ENCODE peak calls at places on chromosomes 4 and X, in five cellular contexts. N is H9, Q is neuronal stem cell, V is trophoblast cell, C is H1. U is an unnamed sample.

GRCh38 chr4:7128651-7129050 is 60.8 kb upstream of the GRPEL1 start:
- DNase-seq in V (no peak), C (no peak), N (no peak), Q (no peak), U (no peak)

GRCh38 chr4:67558493-67558892 is at the start of gene STAP1:
- DNase-seq in N (no peak), C (no peak), V (no peak), Q (no peak), U (no peak)

GRCh38 chr4:879730-880079 is 52.4 kb downstream of the GAK start:
- DNase-seq in Q (no peak), V (no peak), C (no peak), N (no peak), U (no peak)

GRCh38 chr4:3432381-3432790 is 9.4 kb upstream of the HGFAC start:
- DNase-seq in C (no peak), Q (no peak), N (no peak), V (no peak), U (no peak)

GRCh38 chrX:107465932-107466620 is 16.6 kb downstream of the FRMPD3 start:
- DNase-seq in C (no peak), V (no peak), N (no peak), Q (no peak), U (no peak)

GRCh38 chrX:133698298-133698697 is 283.0 kb upstream of the GPC4 start:
- DNase-seq in C (no peak), N (no peak), Q (no peak), V (no peak), U (peak; percentile 14)

GRCh38 chrX:32644476-32644875 is 566.9 kb downstream of the DMD start:
- DNase-seq in N (no peak), C (peak; percentile 9), V (no peak), Q (no peak), U (no peak)

GRCh38 chr4:56480691-56481090 is 13.3 kb downstream of the SRP72 start:
- DNase-seq in V (no peak), C (no peak), N (no peak), Q (no peak), U (no peak)

GRCh38 chrX:148874621-148875020 is 374.2 kb downstream of the AFF2 start:
- DNase-seq in V (no peak), Q (no peak), N (no peak), C (no peak), U (peak; percentile 64)

GRCh38 chr4:65482410-65482809 is 187.9 kb downstream of the EPHA5 start:
- DNase-seq in C (no peak), N (no peak), Q (no peak), V (no peak), U (peak; percentile 55)

DNA sequence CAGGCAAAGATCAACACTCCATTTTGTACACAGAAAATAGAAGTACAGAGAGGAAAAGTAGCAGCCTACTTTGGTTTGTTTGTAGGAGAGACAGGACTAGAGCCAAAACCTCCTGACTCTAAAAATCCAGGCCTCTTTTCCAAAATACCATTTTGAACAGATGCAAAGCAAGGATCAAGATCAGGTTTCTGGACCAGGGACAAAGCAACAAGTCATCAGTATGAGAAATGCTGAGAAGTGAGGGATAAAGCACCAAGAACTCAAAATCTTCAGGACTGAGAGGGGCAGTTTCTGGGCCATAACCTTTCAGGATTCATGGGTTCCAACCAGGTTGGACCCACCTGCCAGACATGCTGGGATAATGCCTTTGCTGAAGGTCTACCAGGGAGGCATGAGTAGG is 36.6 kb upstream of the MBTPS2 start:
- DNase-seq in C (no peak), V (no peak), N (no peak), Q (no peak), U (no peak)
- H2BK12ac ChIP-seq in C (no peak overlapping the region), V (no peak overlapping the region), N (no peak overlapping the region), Q (no peak overlapping the region), U (no peak overlapping the region)

DNA sequence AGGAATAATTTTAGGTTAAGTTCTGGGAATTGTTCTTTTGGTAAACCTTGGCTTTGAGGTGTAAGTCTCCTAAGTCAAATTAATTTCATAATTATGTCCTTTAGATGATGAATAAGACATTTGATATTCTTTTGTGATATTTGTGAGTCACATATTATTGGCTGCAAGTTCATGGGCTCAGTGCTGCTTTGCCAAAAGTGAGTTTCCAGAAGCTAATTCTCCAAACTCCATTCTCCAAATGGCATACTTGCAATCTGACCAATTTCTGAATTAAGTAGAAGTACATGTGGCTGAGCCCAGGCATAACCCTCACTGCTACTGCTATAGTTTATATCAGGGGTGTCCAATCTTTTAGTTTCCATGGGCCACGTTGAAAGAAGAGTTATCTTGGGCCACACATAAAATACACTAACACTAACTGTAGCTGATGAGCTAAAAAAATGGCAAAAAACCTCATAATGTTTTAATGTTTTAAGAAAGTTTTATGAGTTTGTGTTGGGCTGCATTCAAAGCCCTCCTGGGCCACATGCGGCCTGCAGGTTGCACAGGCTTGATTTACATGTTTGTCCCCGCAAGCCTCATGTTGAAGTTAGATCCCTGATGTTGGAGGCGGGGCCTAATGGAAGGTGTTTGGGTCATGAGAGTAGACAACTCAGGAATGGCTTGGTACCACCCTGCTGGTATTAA is 196.1 kb downstream of the ZNF330 start:
- DNase-seq in V (no peak), N (no peak), C (no peak), Q (no peak), U (no peak)
- H3K27ac ChIP-seq in V (no peak overlapping the region), N (no peak overlapping the region), C (no peak overlapping the region), Q (no peak overlapping the region), U (no peak overlapping the region)

DNA sequence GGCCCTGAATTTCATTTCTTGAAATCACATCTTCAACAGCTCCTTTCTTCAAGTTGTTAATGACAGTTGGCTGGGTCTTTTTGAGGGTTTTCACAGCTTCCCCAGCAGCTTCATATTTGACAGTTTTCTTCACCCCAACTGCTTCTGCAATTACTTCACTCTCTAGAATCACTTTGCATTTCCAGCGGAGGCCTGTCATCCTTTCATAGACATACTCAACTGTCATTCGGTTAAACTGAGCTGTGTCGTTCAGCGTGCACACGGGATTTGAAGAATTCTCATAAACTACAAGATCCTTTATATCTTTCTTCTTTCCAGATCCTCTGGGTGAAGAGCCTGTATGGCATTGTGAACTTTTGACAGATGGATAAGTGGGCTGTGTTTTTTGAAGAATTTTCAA is 15.4 kb downstream of the UBE2A start:
- DNase-seq in C (no peak), N (no peak), V (no peak), Q (no peak), U (no peak)
- H2BK12ac ChIP-seq in C (no peak overlapping the region), N (no peak overlapping the region), V (no peak overlapping the region), Q (no peak overlapping the region), U (no peak overlapping the region)

GRCh38 chr4:24010573-24010972 is 120.7 kb upstream of the PPARGC1A start:
- DNase-seq in N (no peak), C (no peak), Q (no peak), V (no peak), U (no peak)

GRCh38 chr4:24013666-24014422 is 124.0 kb upstream of the PPARGC1A start:
- DNase-seq in Q (no peak), N (no peak), C (no peak), V (no peak), U (no peak)

GRCh38 chr4:24010994-24011393 is 121.1 kb upstream of the PPARGC1A start:
- DNase-seq in Q (no peak), V (no peak), N (no peak), C (no peak), U (no peak)

DNA sequence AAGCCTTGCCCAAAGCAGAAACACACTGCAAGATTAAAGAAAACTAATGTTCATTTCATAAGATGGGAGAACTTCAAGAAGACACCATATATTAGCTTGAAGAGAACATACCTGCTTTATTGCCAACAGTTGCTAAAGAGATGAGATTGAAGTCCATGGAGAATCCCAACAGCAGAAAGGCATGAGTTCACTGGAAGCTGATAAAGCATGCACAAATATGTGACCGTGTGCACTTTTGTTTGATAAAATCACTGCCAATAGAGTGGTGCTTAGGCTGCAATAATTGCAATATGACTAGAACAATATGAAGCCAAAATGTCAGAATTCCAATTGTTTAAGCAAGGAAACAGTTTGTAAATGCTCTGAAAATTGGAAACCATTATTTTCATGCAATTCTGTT is 125.9 kb upstream of the PPARGC1A start:
- DNase-seq in N (no peak), Q (no peak), C (no peak), V (no peak), U (no peak)
- H3K27ac ChIP-seq in N (no peak overlapping the region), Q (no peak overlapping the region), C (no peak overlapping the region), V (no peak overlapping the region), U (no peak overlapping the region)

DNA sequence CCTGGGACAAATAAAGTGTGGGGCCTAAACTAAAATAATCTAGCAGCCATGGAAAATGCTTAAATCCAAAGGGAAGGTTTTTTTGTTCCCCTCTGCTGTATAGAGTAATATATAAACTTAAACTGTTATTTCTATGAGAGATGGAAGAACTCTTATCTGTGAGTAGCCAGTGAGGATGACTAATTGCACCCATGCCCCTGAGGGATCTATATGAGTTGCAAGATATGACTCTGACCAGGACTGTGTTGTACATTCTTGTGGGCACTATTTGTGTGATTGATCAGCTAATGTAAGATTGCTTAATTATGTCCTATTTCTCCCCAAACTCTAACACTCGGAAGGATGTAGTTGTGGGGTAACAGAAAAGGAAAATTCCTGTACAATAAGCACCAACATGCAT is 35.2 kb upstream of the AMBN start:
- DNase-seq in Q (no peak), C (no peak), V (peak; percentile 14), N (no peak), U (no peak)
- H2BK12ac ChIP-seq in Q (no peak overlapping the region), C (no peak overlapping the region), V (no peak overlapping the region), N (no peak overlapping the region), U (no peak overlapping the region)